ENCODE peak calls at places on chromosome 5, in seven cellular contexts. B is SK-N-SH, I is mesendoderm, Y is HepG2, G is adipocyte, F is mesenchymal stem cell, L is mammary epithelial cell. W is an unnamed sample.

GRCh38 chr5:67182406-67182805 is 14.2 kb downstream of the CD180 start:
- DNase-seq in B (no peak), I (peak), Y (no peak), G (peak), F (peak), L (peak), W (no peak)

GRCh38 chr5:122120957-122121356 is 8.4 kb upstream of the ZNF474 start:
- DNase-seq in B (no peak), I (no peak), Y (no peak), G (no peak), F (peak), L (peak), W (no peak)

GRCh38 chr5:10689391-10690081 is 71.5 kb downstream of the DAP start:
- DNase-seq in B (peak), I (peak), Y (no peak), G (peak), F (peak), L (no peak), W (peak)

GRCh38 chr5:96253140-96253539 is 179.9 kb downstream of the PCSK1 start:
- DNase-seq in B (no peak), I (no peak), Y (no peak), G (no peak), F (no peak), L (no peak), W (no peak)

GRCh38 chr5:56026863-56027300 is 32.1 kb upstream of the IL6ST start:
- DNase-seq in B (no peak), I (no peak), Y (no peak), G (peak), F (peak), L (peak), W (no peak)

GRCh38 chr5:111697881-111698757 is 58.9 kb downstream of the NREP start:
- DNase-seq in B (no peak), I (peak), Y (no peak), G (peak), F (peak), L (no peak), W (no peak)

GRCh38 chr5:40762716-40763115 is 7.0 kb upstream of the TTC33 start:
- DNase-seq in B (no peak), I (no peak), Y (no peak), G (no peak), F (no peak), L (no peak), W (no peak)

GRCh38 chr5:139822553-139823425 is 27.2 kb downstream of the PSD2 start:
- DNase-seq in B (no peak), I (no peak), Y (no peak), G (no peak), F (no peak), L (no peak), W (no peak)

GRCh38 chr5:129053438-129053837 is 41.1 kb upstream of the ISOC1 start:
- DNase-seq in B (no peak), I (no peak), Y (no peak), G (no peak), F (no peak), L (no peak), W (no peak)

GRCh38 chr5:178288373-178289368 is 56.1 kb upstream of the PHYKPL start:
- DNase-seq in B (no peak), I (no peak), Y (no peak), G (peak), F (no peak), L (peak), W (no peak)

GRCh38 chr5:124747770-124748686 is 1.6 kb upstream of the ZNF608 start:
- DNase-seq in B (no peak), I (peak), Y (no peak), G (peak), F (peak), L (peak), W (no peak)

GRCh38 chr5:157026789-157027424 is 32.0 kb downstream of the HAVCR1 start:
- DNase-seq in B (peak), I (peak), Y (no peak), G (no peak), F (no peak), L (peak), W (no peak)

GRCh38 chr5:159410480-159410879 is 80.2 kb upstream of the IL12B start:
- DNase-seq in B (no peak), I (no peak), Y (no peak), G (no peak), F (no peak), L (no peak), W (no peak)

GRCh38 chr5:59893436-59894227 is at the start of gene PDE4D:
- DNase-seq in B (peak), I (peak), Y (no peak), G (peak), F (peak), L (peak), W (peak)

GRCh38 chr5:169647566-169647965 is 10.5 kb downstream of the DOCK2 start:
- DNase-seq in B (no peak), I (no peak), Y (no peak), G (no peak), F (peak), L (no peak), W (no peak)

GRCh38 chr5:776862-777711 is 7.4 kb downstream of the ZDHHC11B start:
- DNase-seq in B (peak), I (no peak), Y (no peak), G (no peak), F (no peak), L (no peak), W (no peak)

GRCh38 chr5:181235323-181235688 is 8.4 kb downstream of the RACK1 start:
- DNase-seq in B (peak), I (no peak), Y (no peak), G (no peak), F (no peak), L (no peak), W (no peak)

DNA sequence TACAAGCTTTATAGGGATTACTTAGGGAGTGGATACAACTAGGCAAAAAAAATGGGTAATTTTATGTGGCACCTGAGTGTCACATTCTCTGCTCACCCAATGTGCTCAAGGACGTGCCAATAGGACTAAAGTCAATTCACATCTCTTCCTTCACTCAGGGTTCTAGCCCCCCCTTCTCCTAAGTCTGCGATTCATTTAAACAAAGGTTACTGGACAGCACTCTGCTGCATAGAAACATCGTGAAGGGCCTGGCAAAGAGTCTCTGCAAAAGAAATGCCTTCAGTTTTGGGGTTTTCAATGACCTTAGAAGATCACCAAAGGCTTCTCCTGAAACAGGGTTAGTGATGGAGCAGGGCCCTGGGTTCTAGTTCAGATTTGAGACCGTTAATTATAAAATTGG is 142.3 kb downstream of the TSSK1B start:
- DNase-seq in B (no peak), I (no peak), Y (no peak), G (no peak), F (peak), L (no peak), W (no peak)
- H3K4me3 ChIP-seq in B (no peak), I (peak), Y (no peak), G (peak), F (no peak), L (peak), W (peak)

DNA sequence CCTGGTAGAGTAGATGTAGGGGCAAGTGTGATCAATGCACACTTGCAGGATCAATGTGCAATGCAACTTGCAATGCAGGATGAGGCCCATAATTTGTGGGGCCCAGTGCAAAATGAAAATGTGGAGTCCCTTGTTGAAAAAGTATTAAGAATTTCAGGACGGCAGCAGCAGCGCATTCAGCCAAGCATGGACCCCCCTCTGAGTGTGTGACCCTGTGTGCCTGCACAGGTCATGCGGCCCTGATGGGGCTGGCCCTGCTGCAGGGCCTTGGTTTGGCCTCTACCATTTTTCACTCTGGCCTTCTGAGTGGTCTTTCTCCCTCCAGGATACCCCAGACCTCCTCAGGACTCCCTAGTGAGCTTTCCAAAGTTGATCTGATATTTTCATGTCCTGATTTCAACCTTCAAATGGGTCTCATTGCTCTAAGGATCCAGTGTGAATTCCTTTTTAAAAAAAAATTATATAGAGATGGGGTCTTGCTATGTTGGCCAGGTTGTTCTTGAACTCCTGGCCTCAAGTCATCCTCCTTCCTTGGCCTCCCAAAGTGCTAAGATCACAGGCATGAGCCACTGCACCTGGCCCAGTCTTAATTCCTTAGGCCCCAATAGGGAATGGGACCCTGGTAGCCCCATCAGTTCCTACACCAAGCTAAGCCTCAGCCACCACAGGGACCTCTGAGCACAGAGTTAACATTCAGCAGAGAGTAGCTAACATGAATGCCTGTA is 4.3 kb downstream of the ERGIC1 start:
- DNase-seq in B (no peak), I (no peak), Y (no peak), G (no peak), F (no peak), L (no peak), W (no peak)
- H3K9ac ChIP-seq in B (no peak), I (no peak), Y (no peak), G (no peak), F (no peak), L (no peak), W (no peak)

GRCh38 chr5:136193396-136193935 is 504 bp upstream of the SMIM32 start:
- DNase-seq in B (peak), I (no peak), Y (no peak), G (no peak), F (no peak), L (no peak), W (no peak)
- H3K4me3 ChIP-seq in B (no peak), I (no peak), Y (peak), G (no peak), F (no peak), L (no peak), W (peak)

DNA sequence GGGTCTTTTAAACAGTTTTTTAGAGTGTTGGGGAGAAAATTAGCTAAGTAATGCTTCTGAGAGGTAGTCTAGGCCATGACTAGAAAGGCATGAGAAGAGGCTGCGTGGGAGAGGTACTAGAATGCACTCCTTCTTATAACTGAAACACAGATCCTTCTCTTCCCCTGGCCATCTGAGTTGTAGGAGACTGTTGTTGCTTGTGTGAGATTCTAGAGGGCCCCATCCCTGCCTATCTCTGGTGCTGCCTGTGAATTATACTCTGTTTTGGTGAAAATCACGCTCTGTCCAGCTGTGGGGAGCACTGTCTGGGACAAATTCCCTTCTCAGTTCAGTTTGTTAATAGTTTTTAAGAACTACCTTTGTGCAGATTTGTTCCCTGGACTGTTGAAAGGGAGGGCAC is 37.5 kb downstream of the MAP1B start:
- DNase-seq in B (no peak), I (no peak), Y (no peak), G (no peak), F (no peak), L (no peak), W (no peak)
- H3K9ac ChIP-seq in B (no peak), I (no peak), Y (no peak), G (peak), F (peak), L (no peak), W (no peak)

DNA sequence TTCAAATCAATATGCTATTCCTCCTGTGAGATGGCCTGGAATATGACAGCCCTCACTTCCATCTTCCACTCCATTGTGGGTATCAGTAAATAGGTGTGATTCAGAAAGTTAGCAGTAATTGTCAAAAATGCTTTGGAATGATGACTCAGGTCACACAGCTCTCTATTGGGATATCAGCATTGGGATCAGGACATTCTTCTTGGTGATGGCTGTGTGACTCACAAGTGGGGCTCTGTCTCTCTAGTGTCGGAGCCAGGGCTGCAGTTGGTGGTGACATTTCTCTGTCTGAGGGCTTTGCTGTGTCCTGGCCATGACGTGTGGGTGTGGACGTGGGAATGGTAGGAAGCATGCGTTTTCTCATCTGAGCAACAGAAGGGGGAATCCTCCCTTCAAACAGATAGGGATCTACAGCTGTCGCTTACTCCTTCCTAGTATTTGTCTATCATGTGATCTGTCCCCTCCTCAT is 125.1 kb downstream of the TRIO start:
- DNase-seq in B (no peak), I (peak), Y (peak), G (peak), F (peak), L (peak), W (no peak)
- H3K4me3 ChIP-seq in B (no peak), I (no peak), Y (no peak), G (peak), F (no peak), L (no peak), W (no peak)

GRCh38 chr5:33891731-33892418 is at the start of gene ADAMTS12:
- DNase-seq in B (peak), I (peak), Y (no peak), G (peak), F (peak), L (peak), W (peak)
- H3K9ac ChIP-seq in B (no peak), I (peak), Y (no peak), G (peak), F (peak), L (peak), W (peak)

GRCh38 chr5:76329346-76329745 is 73.7 kb upstream of the IQGAP2 start:
- DNase-seq in B (no peak), I (peak), Y (no peak), G (no peak), F (no peak), L (no peak), W (no peak)

GRCh38 chr5:76319673-76320072 is 83.4 kb upstream of the IQGAP2 start:
- DNase-seq in B (no peak), I (no peak), Y (no peak), G (no peak), F (no peak), L (no peak), W (no peak)

GRCh38 chr5:76325876-76326491 is 77.1 kb upstream of the IQGAP2 start:
- DNase-seq in B (no peak), I (no peak), Y (no peak), G (no peak), F (no peak), L (no peak), W (no peak)

GRCh38 chr5:76326559-76327351 is 76.3 kb upstream of the IQGAP2 start:
- DNase-seq in B (no peak), I (peak), Y (no peak), G (no peak), F (peak), L (no peak), W (peak)

GRCh38 chr5:76325326-76325725 is 77.8 kb upstream of the IQGAP2 start:
- DNase-seq in B (no peak), I (peak), Y (no peak), G (no peak), F (peak), L (no peak), W (no peak)
- H3K4me3 ChIP-seq in B (no peak), I (no peak), Y (no peak), G (no peak), F (no peak), L (no peak), W (no peak)

GRCh38 chr5:119353213-119353612 is 2.6 kb upstream of the TNFAIP8 start:
- DNase-seq in B (no peak), I (peak), Y (no peak), G (no peak), F (no peak), L (no peak), W (no peak)
- H3K9ac ChIP-seq in B (no peak), I (no peak), Y (no peak), G (no peak), F (no peak), L (no peak), W (no peak)

GRCh38 chr5:54455413-54456157 is at the start of gene HSPB3:
- DNase-seq in B (no peak), I (no peak), Y (no peak), G (peak), F (peak), L (no peak), W (no peak)

GRCh38 chr5:54460181-54460919 is 4.9 kb downstream of the HSPB3 start:
- DNase-seq in B (no peak), I (peak), Y (no peak), G (peak), F (peak), L (no peak), W (no peak)

GRCh38 chr5:54454602-54455001 is 897 bp upstream of the HSPB3 start:
- DNase-seq in B (no peak), I (no peak), Y (no peak), G (no peak), F (peak), L (no peak), W (no peak)

GRCh38 chr5:54458221-54458620 is 2.7 kb downstream of the HSPB3 start:
- DNase-seq in B (no peak), I (peak), Y (no peak), G (no peak), F (no peak), L (no peak), W (no peak)

GRCh38 chr5:54457094-54457531 is 1.6 kb downstream of the HSPB3 start:
- DNase-seq in B (no peak), I (peak), Y (peak), G (peak), F (peak), L (peak), W (peak)
- H3K4me3 ChIP-seq in B (peak), I (no peak), Y (no peak), G (peak), F (no peak), L (no peak), W (no peak)

GRCh38 chr5:76085286-76085579 is 2.0 kb downstream of the SV2C start:
- DNase-seq in B (no peak), I (no peak), Y (no peak), G (peak), F (no peak), L (no peak), W (no peak)
- H3K9ac ChIP-seq in B (no peak), I (no peak), Y (no peak), G (no peak), F (no peak), L (no peak), W (peak)